ENCODE peak calls at places on chromosomes 16 and 17, in ten cellular contexts. One of them, this sample, is unnamed.
A peak's percentile ranks its signal among the peaks of the same experiment; 100 is the strongest.

GRCh38 chr17:33888455-33888854 is 366.6 kb upstream of the CCL2 start:
- DNase-seq in cardiac muscle cell: no peak
- DNase-seq in suprapubic skin: no peak
- DNase-seq in mammary epithelial cell: no peak
- DNase-seq in ascending aorta: no peak
- DNase-seq in omental fat pad: no peak
- DNase-seq in endothelial cell: no peak
- DNase-seq in PC-3: no peak
- DNase-seq in AG09319: no peak
- DNase-seq in tibial nerve: no peak
- DNase-seq in this sample: no peak

GRCh38 chr17:8839410-8839935 is 28.0 kb downstream of the PIK3R6 start:
- DNase-seq in ascending aorta: peak; percentile 40
- DNase-seq in omental fat pad: no peak
- DNase-seq in cardiac muscle cell: no peak
- DNase-seq in PC-3: no peak
- DNase-seq in AG09319: no peak
- DNase-seq in endothelial cell: no peak
- DNase-seq in mammary epithelial cell: no peak
- DNase-seq in tibial nerve: no peak
- DNase-seq in suprapubic skin: no peak
- DNase-seq in this sample: no peak

GRCh38 chr16:54923988-54924387 is 6.7 kb upstream of the IRX5 start:
- DNase-seq in tibial nerve: no peak
- DNase-seq in ascending aorta: no peak
- DNase-seq in suprapubic skin: no peak
- DNase-seq in cardiac muscle cell: no peak
- DNase-seq in endothelial cell: no peak
- DNase-seq in PC-3: no peak
- DNase-seq in AG09319: no peak
- DNase-seq in mammary epithelial cell: no peak
- DNase-seq in omental fat pad: no peak
- DNase-seq in this sample: no peak

GRCh38 chr17:27477050-27477647 is 20.9 kb downstream of the KSR1 start:
- DNase-seq in omental fat pad: no peak
- DNase-seq in suprapubic skin: no peak
- DNase-seq in cardiac muscle cell: no peak
- DNase-seq in mammary epithelial cell: no peak
- DNase-seq in tibial nerve: no peak
- DNase-seq in AG09319: no peak
- DNase-seq in PC-3: no peak
- DNase-seq in endothelial cell: no peak
- DNase-seq in ascending aorta: no peak
- DNase-seq in this sample: no peak

GRCh38 chr17:9002610-9003354 is 18.5 kb upstream of the NTN1 start:
- DNase-seq in tibial nerve: no peak
- DNase-seq in mammary epithelial cell: peak; percentile 28
- DNase-seq in omental fat pad: no peak
- DNase-seq in endothelial cell: peak; percentile 66
- DNase-seq in AG09319: no peak
- DNase-seq in ascending aorta: peak; percentile 65
- DNase-seq in suprapubic skin: no peak
- DNase-seq in cardiac muscle cell: peak; percentile 18
- DNase-seq in PC-3: no peak
- DNase-seq in this sample: peak; percentile 78

GRCh38 chr17:82248815-82249638 is 20.2 kb downstream of the SLC16A3 start:
- DNase-seq in AG09319: no peak
- DNase-seq in PC-3: no peak
- DNase-seq in endothelial cell: no peak
- DNase-seq in tibial nerve: no peak
- DNase-seq in ascending aorta: no peak
- DNase-seq in suprapubic skin: no peak
- DNase-seq in mammary epithelial cell: no peak
- DNase-seq in cardiac muscle cell: no peak
- DNase-seq in omental fat pad: no peak
- DNase-seq in this sample: no peak

GRCh38 chr17:72792771-72793170 is 299.7 kb downstream of the SLC39A11 start:
- DNase-seq in AG09319: no peak
- DNase-seq in omental fat pad: no peak
- DNase-seq in PC-3: no peak
- DNase-seq in endothelial cell: no peak
- DNase-seq in tibial nerve: no peak
- DNase-seq in mammary epithelial cell: no peak
- DNase-seq in ascending aorta: no peak
- DNase-seq in cardiac muscle cell: no peak
- DNase-seq in suprapubic skin: no peak
- DNase-seq in this sample: no peak

GRCh38 chr17:7383742-7384488 is 3.0 kb downstream of the TNK1 start:
- DNase-seq in tibial nerve: no peak
- DNase-seq in endothelial cell: peak; percentile 55
- DNase-seq in ascending aorta: no peak
- DNase-seq in mammary epithelial cell: no peak
- DNase-seq in suprapubic skin: no peak
- DNase-seq in PC-3: no peak
- DNase-seq in AG09319: no peak
- DNase-seq in omental fat pad: no peak
- DNase-seq in cardiac muscle cell: peak; percentile 38
- DNase-seq in this sample: no peak

GRCh38 chr17:79680381-79680780 is 50.4 kb upstream of the ENPP7 start:
- DNase-seq in suprapubic skin: no peak
- DNase-seq in omental fat pad: no peak
- DNase-seq in cardiac muscle cell: no peak
- DNase-seq in AG09319: no peak
- DNase-seq in PC-3: no peak
- DNase-seq in endothelial cell: no peak
- DNase-seq in mammary epithelial cell: no peak
- DNase-seq in ascending aorta: no peak
- DNase-seq in tibial nerve: no peak
- DNase-seq in this sample: no peak

GRCh38 chr17:21193031-21193430 is 20.9 kb downstream of the TMEM11 start:
- DNase-seq in mammary epithelial cell: no peak
- DNase-seq in ascending aorta: no peak
- DNase-seq in omental fat pad: no peak
- DNase-seq in AG09319: no peak
- DNase-seq in suprapubic skin: no peak
- DNase-seq in cardiac muscle cell: no peak
- DNase-seq in endothelial cell: no peak
- DNase-seq in PC-3: no peak
- DNase-seq in tibial nerve: no peak
- DNase-seq in this sample: no peak

GRCh38 chr16:50394215-50394802 is 25.5 kb upstream of the BRD7 start:
- DNase-seq in tibial nerve: no peak
- DNase-seq in omental fat pad: no peak
- DNase-seq in endothelial cell: no peak
- DNase-seq in mammary epithelial cell: no peak
- DNase-seq in PC-3: no peak
- DNase-seq in ascending aorta: peak; percentile 16
- DNase-seq in AG09319: no peak
- DNase-seq in cardiac muscle cell: no peak
- DNase-seq in suprapubic skin: no peak
- DNase-seq in this sample: peak; percentile 18

GRCh38 chr16:85989376-85989775 is 90.4 kb downstream of the IRF8 start:
- DNase-seq in endothelial cell: no peak
- DNase-seq in PC-3: no peak
- DNase-seq in tibial nerve: no peak
- DNase-seq in suprapubic skin: peak; percentile 20
- DNase-seq in omental fat pad: no peak
- DNase-seq in cardiac muscle cell: no peak
- DNase-seq in ascending aorta: no peak
- DNase-seq in mammary epithelial cell: no peak
- DNase-seq in AG09319: no peak
- DNase-seq in this sample: no peak

GRCh38 chr16:75235721-75236193 is 15.7 kb downstream of the BCAR1 start:
- DNase-seq in PC-3: no peak
- DNase-seq in mammary epithelial cell: no peak
- DNase-seq in omental fat pad: no peak
- DNase-seq in AG09319: no peak
- DNase-seq in cardiac muscle cell: no peak
- DNase-seq in endothelial cell: no peak
- DNase-seq in ascending aorta: no peak
- DNase-seq in suprapubic skin: peak; percentile 63
- DNase-seq in tibial nerve: no peak
- DNase-seq in this sample: no peak

GRCh38 chr17:50892101-50892776 is 26.1 kb upstream of the TOB1 start:
- DNase-seq in cardiac muscle cell: no peak
- DNase-seq in endothelial cell: no peak
- DNase-seq in ascending aorta: no peak
- DNase-seq in mammary epithelial cell: no peak
- DNase-seq in tibial nerve: no peak
- DNase-seq in suprapubic skin: peak; percentile 9
- DNase-seq in PC-3: peak; percentile 46
- DNase-seq in omental fat pad: no peak
- DNase-seq in AG09319: no peak
- DNase-seq in this sample: no peak

GRCh38 chr17:36463916-36464764 is 22.3 kb upstream of the ZNHIT3 start:
- DNase-seq in ascending aorta: no peak
- DNase-seq in endothelial cell: peak; percentile 86
- DNase-seq in PC-3: peak; percentile 65
- DNase-seq in mammary epithelial cell: peak; percentile 89
- DNase-seq in AG09319: no peak
- DNase-seq in omental fat pad: no peak
- DNase-seq in cardiac muscle cell: peak; percentile 90
- DNase-seq in tibial nerve: no peak
- DNase-seq in suprapubic skin: no peak
- DNase-seq in this sample: peak; percentile 86

GRCh38 chr17:40418428-40418706 is 671 bp upstream of the TOP2A start:
- DNase-seq in AG09319: no peak
- DNase-seq in suprapubic skin: no peak
- DNase-seq in omental fat pad: no peak
- DNase-seq in mammary epithelial cell: no peak
- DNase-seq in ascending aorta: peak; percentile 73
- DNase-seq in PC-3: no peak
- DNase-seq in tibial nerve: no peak
- DNase-seq in cardiac muscle cell: no peak
- DNase-seq in endothelial cell: no peak
- DNase-seq in this sample: peak; percentile 67

GRCh38 chr17:18194804-18195203 is 11.2 kb downstream of the ALKBH5 start:
- DNase-seq in suprapubic skin: no peak
- DNase-seq in endothelial cell: no peak
- DNase-seq in omental fat pad: no peak
- DNase-seq in mammary epithelial cell: no peak
- DNase-seq in cardiac muscle cell: no peak
- DNase-seq in tibial nerve: no peak
- DNase-seq in ascending aorta: no peak
- DNase-seq in PC-3: no peak
- DNase-seq in AG09319: no peak
- DNase-seq in this sample: no peak
- TF ChIP-seq CTCF in suprapubic skin: no peak
- TF ChIP-seq CTCF in endothelial cell: no peak
- TF ChIP-seq CTCF in omental fat pad: no peak
- TF ChIP-seq CTCF in mammary epithelial cell: no peak
- TF ChIP-seq CTCF in cardiac muscle cell: no peak
- TF ChIP-seq CTCF in tibial nerve: no peak
- TF ChIP-seq CTCF in ascending aorta: no peak
- TF ChIP-seq CTCF in PC-3: no peak
- TF ChIP-seq CTCF in AG09319: no peak
- TF ChIP-seq CTCF in this sample: no peak

GRCh38 chr16:28324235-28324886 is 32.0 kb downstream of the SBK1 start:
- DNase-seq in ascending aorta: no peak
- DNase-seq in PC-3: peak; percentile 76
- DNase-seq in mammary epithelial cell: no peak
- DNase-seq in AG09319: no peak
- DNase-seq in endothelial cell: no peak
- DNase-seq in omental fat pad: no peak
- DNase-seq in cardiac muscle cell: no peak
- DNase-seq in tibial nerve: no peak
- DNase-seq in suprapubic skin: no peak
- DNase-seq in this sample: no peak

GRCh38 chr16:28324887-28325279 is 32.6 kb downstream of the SBK1 start:
- DNase-seq in omental fat pad: no peak
- DNase-seq in suprapubic skin: no peak
- DNase-seq in mammary epithelial cell: no peak
- DNase-seq in tibial nerve: no peak
- DNase-seq in AG09319: no peak
- DNase-seq in ascending aorta: no peak
- DNase-seq in endothelial cell: no peak
- DNase-seq in PC-3: no peak
- DNase-seq in cardiac muscle cell: no peak
- DNase-seq in this sample: no peak

GRCh38 chr16:28321700-28322411 is 29.5 kb downstream of the SBK1 start:
- DNase-seq in PC-3: peak; percentile 47
- DNase-seq in ascending aorta: no peak
- DNase-seq in endothelial cell: peak; percentile 74
- DNase-seq in tibial nerve: no peak
- DNase-seq in AG09319: no peak
- DNase-seq in mammary epithelial cell: peak; percentile 16
- DNase-seq in omental fat pad: no peak
- DNase-seq in suprapubic skin: no peak
- DNase-seq in cardiac muscle cell: peak; percentile 29
- DNase-seq in this sample: no peak

GRCh38 chr16:28326881-28327610 is 34.7 kb downstream of the SBK1 start:
- DNase-seq in omental fat pad: no peak
- DNase-seq in cardiac muscle cell: peak; percentile 63
- DNase-seq in PC-3: peak; percentile 33
- DNase-seq in suprapubic skin: no peak
- DNase-seq in endothelial cell: peak; percentile 78
- DNase-seq in tibial nerve: peak; percentile 24
- DNase-seq in mammary epithelial cell: peak; percentile 16
- DNase-seq in AG09319: no peak
- DNase-seq in ascending aorta: no peak
- DNase-seq in this sample: no peak
- TF ChIP-seq CTCF in omental fat pad: no peak
- TF ChIP-seq CTCF in cardiac muscle cell: peak; percentile 88
- TF ChIP-seq CTCF in PC-3: peak; percentile 59
- TF ChIP-seq CTCF in suprapubic skin: no peak
- TF ChIP-seq CTCF in endothelial cell: peak; percentile 71
- TF ChIP-seq CTCF in tibial nerve: peak; percentile 55
- TF ChIP-seq CTCF in mammary epithelial cell: peak; percentile 73
- TF ChIP-seq CTCF in AG09319: peak; percentile 68
- TF ChIP-seq CTCF in ascending aorta: peak; percentile 37
- TF ChIP-seq CTCF in this sample: peak; percentile 87

DNA sequence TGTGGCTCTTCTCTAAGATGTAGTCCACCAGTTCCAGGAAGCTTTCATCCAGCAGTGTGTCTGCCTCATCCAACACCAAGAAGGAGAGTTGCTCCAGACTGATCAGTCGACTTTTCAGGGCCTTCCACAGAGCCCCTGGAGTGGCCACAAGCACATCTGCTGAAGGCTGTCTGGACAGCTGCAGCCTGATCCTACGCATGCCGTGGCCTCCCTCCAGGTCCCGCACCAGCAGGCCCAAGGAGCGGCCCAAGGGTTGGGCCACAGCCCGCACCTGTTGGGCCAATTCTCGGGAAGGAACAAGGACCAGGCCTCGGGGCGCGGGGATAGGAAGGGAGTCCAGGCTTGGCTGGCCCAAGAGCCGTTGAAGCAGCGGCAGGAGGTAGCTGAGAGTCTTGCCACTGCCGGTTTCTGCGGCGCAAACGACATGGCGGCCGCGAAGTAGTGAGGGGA is 729 bp downstream of the DDX28 start:
- DNase-seq in PC-3: no peak
- DNase-seq in suprapubic skin: no peak
- DNase-seq in tibial nerve: no peak
- DNase-seq in ascending aorta: no peak
- DNase-seq in omental fat pad: no peak
- DNase-seq in AG09319: no peak
- DNase-seq in mammary epithelial cell: no peak
- DNase-seq in cardiac muscle cell: no peak
- DNase-seq in endothelial cell: peak; percentile 17
- DNase-seq in this sample: no peak
- TF ChIP-seq CTCF in PC-3: no peak
- TF ChIP-seq CTCF in suprapubic skin: no peak
- TF ChIP-seq CTCF in tibial nerve: no peak
- TF ChIP-seq CTCF in ascending aorta: no peak
- TF ChIP-seq CTCF in omental fat pad: no peak
- TF ChIP-seq CTCF in AG09319: no peak
- TF ChIP-seq CTCF in mammary epithelial cell: no peak
- TF ChIP-seq CTCF in cardiac muscle cell: no peak
- TF ChIP-seq CTCF in endothelial cell: no peak
- TF ChIP-seq CTCF in this sample: no peak

GRCh38 chr16:24800586-24800985 is 45.2 kb upstream of the SLC5A11 start:
- DNase-seq in suprapubic skin: no peak
- DNase-seq in mammary epithelial cell: peak; percentile 79
- DNase-seq in AG09319: no peak
- DNase-seq in tibial nerve: no peak
- DNase-seq in cardiac muscle cell: peak; percentile 40
- DNase-seq in PC-3: peak; percentile 13
- DNase-seq in endothelial cell: no peak
- DNase-seq in ascending aorta: no peak
- DNase-seq in omental fat pad: no peak
- DNase-seq in this sample: no peak
- TF ChIP-seq CTCF in suprapubic skin: no peak
- TF ChIP-seq CTCF in mammary epithelial cell: peak; percentile 38
- TF ChIP-seq CTCF in AG09319: peak; percentile 30
- TF ChIP-seq CTCF in tibial nerve: no peak
- TF ChIP-seq CTCF in cardiac muscle cell: peak; percentile 38
- TF ChIP-seq CTCF in PC-3: peak; percentile 45
- TF ChIP-seq CTCF in endothelial cell: no peak
- TF ChIP-seq CTCF in ascending aorta: no peak
- TF ChIP-seq CTCF in omental fat pad: no peak
- TF ChIP-seq CTCF in this sample: no peak

This sample was measured in type B pancreatic cell.